ENCODE peak calls at places on chromosomes 13 and 19, in six cellular contexts. O is GM23248, L is psoas muscle, J is aorta, K is mucosa of descending colon, F is ovary. I is an unnamed sample.

GRCh38 chr13:43959291-43959690 is 79.6 kb downstream of the LACC1 start:
- DNase-seq in O (no peak), L (no peak), J (no peak), K (no peak), F (no peak), I (no peak)

GRCh38 chr13:20132052-20132634 is 28.7 kb downstream of the GJA3 start:
- DNase-seq in O (no peak), L (no peak), J (no peak), K (no peak), F (no peak), I (no peak)

GRCh38 chr19:10192922-10193321 is 1.8 kb downstream of the DNMT1 start:
- DNase-seq in O (no peak), L (no peak), J (no peak), K (no peak), F (no peak), I (no peak)

GRCh38 chr13:30081331-30081730 is 226.0 kb downstream of the KATNAL1 start:
- DNase-seq in O (no peak), L (no peak), J (no peak), K (no peak), F (no peak), I (no peak)

GRCh38 chr19:57850553-57851017 is 926 bp downstream of the ZNF587 start:
- DNase-seq in O (peak; percentile 63), L (no peak), J (no peak), K (peak; percentile 64), F (no peak), I (peak; percentile 24)

GRCh38 chr13:37097008-37097579 is 8.4 kb downstream of the CSNK1A1L start:
- DNase-seq in O (peak; percentile 36), L (no peak), J (no peak), K (no peak), F (no peak), I (no peak)

GRCh38 chr19:55669418-55670279 is 5.4 kb upstream of the EPN1 start:
- DNase-seq in O (no peak), L (no peak), J (no peak), K (no peak), F (no peak), I (no peak)

GRCh38 chr19:49614096-49614857 is 23.3 kb downstream of the PRR12 start:
- DNase-seq in O (peak; percentile 94), L (no peak), J (no peak), K (no peak), F (no peak), I (no peak)

GRCh38 chr19:18848860-18849661 is 17.3 kb downstream of the UPF1 start:
- DNase-seq in O (peak; percentile 92), L (peak; percentile 76), J (peak; percentile 88), K (no peak), F (peak; percentile 67), I (no peak)

GRCh38 chr19:53008061-53008778 is 5.5 kb upstream of the ERVV-1 start:
- DNase-seq in O (no peak), L (no peak), J (no peak), K (no peak), F (no peak), I (no peak)

GRCh38 chr19:3450796-3451411 is 29.4 kb downstream of the SMIM24 start:
- DNase-seq in O (peak; percentile 99), L (peak; percentile 85), J (peak; percentile 94), K (no peak), F (no peak), I (peak; percentile 70)

GRCh38 chr13:23792680-23793079 is 96.5 kb downstream of the MIPEP start:
- DNase-seq in O (no peak), L (no peak), J (no peak), K (no peak), F (no peak), I (no peak)

GRCh38 chr19:30622276-30622675 is 250.1 kb downstream of the ZNF536 start:
- DNase-seq in O (no peak), L (no peak), J (no peak), K (no peak), F (no peak), I (no peak)
- H3K4me1 ChIP-seq in O (no peaks in the 10 kb centered on the region), L (no peaks in the 10 kb centered on the region), J (no peaks in the 10 kb centered on the region), K (no peaks in the 10 kb centered on the region), F (no peaks in the 10 kb centered on the region), I (peaks cover 27% of the 10 kb centered on the region)

DNA sequence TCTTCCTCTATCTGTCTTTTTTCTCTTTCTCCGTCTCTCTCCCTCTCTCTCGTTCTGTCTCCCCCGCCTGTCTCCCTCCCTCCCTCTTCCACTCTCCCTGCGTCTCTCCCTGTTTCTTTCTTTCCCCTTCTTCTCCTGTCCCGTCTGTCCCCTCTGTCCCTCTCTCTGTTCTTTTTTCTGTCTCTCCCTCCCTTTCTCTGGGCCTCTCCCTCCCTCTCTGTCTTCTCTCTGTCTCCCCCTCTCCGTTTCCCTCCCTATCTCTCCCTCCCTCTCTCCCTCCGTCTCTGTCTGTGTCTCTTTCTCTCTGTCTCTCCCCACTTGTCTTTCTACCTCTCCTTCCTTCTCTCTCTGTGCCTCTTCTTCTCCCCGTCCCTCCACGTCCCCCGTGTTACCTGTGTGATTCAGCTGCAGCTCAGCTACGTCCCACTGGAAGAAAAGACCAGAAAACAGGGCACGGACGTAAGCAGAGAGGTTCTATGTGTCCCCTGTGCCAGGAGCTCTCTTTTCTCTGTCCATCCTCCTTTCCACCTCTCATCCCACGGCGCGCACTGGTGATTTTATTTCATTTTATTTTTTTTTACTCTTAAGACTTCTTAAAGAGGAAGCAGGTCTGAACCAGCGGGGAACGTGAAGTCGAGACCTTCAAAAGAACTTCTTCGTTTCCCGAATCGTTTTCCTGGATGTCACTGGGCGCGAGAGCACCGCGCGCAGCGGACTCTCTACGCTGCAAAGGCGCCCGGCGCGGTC is 1.1 kb downstream of the CD70 start:
- DNase-seq in O (peak; percentile 25), L (no peak), J (no peak), K (no peak), F (no peak), I (no peak)
- H3K4me1 ChIP-seq in O (peaks cover 4% of the 10 kb centered on the region), L (no peaks in the 10 kb centered on the region), J (no peaks in the 10 kb centered on the region), K (peaks cover 5% of the 10 kb centered on the region), F (no peaks in the 10 kb centered on the region), I (no peaks in the 10 kb centered on the region)

GRCh38 chr19:37594064-37594981 is at the start of the genes ZNF540 and ZNF571:
- DNase-seq in O (peak; percentile 99), L (peak; percentile 93), J (peak; percentile 98), K (peak; percentile 95), F (peak; percentile 94), I (peak; percentile 93)
- H3K4me1 ChIP-seq in O (peaks cover 4% of the 10 kb centered on the region), L (peaks cover 16% of the 10 kb centered on the region), J (no peaks in the 10 kb centered on the region), K (peaks cover 17% of the 10 kb centered on the region), F (peaks cover 3% of the 10 kb centered on the region), I (no peaks in the 10 kb centered on the region)

DNA sequence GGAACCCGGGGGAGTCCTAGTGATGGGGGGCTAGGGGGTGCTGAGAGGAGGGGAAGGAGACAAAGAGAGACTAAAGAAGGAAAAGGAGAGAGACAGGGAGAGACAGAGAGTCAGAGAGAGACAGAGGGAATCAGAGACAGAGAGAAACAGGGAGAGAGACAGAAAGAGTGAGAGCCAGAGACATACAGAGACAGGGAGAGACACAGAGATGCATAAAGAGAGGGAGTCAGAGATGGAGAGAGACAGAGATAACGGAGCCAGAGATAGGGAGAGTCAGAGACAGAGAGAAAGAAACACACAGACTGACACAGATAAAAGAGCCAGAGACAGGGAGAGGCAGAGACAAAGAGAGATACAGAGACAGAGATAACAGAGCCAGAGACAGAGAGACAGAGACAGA is 1.5 kb upstream of the TNFSF9 start:
- DNase-seq in O (no peak), L (no peak), J (no peak), K (no peak), F (no peak), I (no peak)
- H3K4me1 ChIP-seq in O (peaks cover 4% of the 10 kb centered on the region), L (peaks cover 7% of the 10 kb centered on the region), J (no peaks in the 10 kb centered on the region), K (peaks cover 9% of the 10 kb centered on the region), F (peaks cover 6% of the 10 kb centered on the region), I (no peaks in the 10 kb centered on the region)

GRCh38 chr19:46784262-46785053 is 3.9 kb downstream of the SLC1A5 start:
- DNase-seq in O (peak; percentile 93), L (peak; percentile 72), J (peak; percentile 81), K (peak; percentile 88), F (peak; percentile 74), I (peak; percentile 70)

GRCh38 chr19:46787040-46787330 is 1.4 kb downstream of the SLC1A5 start:
- DNase-seq in O (no peak), L (no peak), J (no peak), K (no peak), F (no peak), I (no peak)

GRCh38 chr19:46785054-46785979 is 3.1 kb downstream of the SLC1A5 start:
- DNase-seq in O (peak; percentile 53), L (no peak), J (no peak), K (no peak), F (no peak), I (no peak)

GRCh38 chr19:46786236-46787039 is 2.0 kb downstream of the SLC1A5 start:
- DNase-seq in O (peak; percentile 92), L (peak; percentile 69), J (peak; percentile 86), K (peak; percentile 78), F (peak; percentile 71), I (peak; percentile 79)

DNA sequence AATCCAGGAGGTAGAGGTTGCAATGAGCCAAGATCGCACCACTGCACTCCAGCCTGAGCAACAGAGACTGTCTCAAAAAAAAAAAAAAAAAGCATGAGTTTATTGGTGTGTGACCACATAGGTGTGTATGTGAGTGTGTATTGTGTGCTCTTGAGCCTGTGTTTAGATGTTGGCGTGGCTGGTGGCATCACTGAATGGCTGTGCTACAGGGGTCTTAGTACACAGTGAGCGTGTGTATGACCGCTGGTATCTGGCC is 2.5 kb downstream of the SLC1A5 start:
- DNase-seq in O (no peak), L (no peak), J (no peak), K (no peak), F (no peak), I (no peak)
- H3K4me1 ChIP-seq in O (peaks cover 26% of the 10 kb centered on the region), L (peaks cover 9% of the 10 kb centered on the region), J (no peaks in the 10 kb centered on the region), K (peaks cover 30% of the 10 kb centered on the region), F (peaks cover 20% of the 10 kb centered on the region), I (peaks cover 11% of the 10 kb centered on the region)

DNA sequence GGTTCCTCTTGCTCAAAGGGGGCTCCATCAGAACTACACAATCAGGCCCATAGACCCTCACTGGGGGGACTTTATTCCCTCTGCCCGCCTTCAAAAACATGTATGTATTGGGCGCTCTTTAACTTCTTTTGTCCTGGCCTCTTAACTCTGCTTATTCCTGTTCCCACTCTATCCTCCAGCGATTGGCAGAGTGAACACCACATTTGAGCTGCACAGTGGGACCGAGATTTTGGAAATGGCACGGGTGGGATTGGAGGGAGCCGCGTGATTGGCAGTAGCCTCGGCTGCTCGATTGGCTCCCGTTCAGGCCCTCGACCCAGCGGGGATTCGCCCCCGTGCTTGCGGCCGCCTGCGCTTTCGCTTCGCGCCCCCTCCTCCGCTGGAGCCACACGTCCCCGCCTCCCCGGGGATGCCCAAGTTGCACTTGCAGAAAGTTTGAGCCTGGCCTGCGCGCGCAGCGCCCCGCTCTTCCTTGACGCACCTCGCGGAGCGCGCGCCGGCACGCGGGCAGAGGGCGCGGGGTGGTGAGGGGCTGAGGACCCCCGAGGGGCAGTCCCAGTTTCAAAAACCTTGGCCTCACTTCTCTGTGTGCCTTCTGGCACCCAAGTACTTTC is at the start of gene ZIC5:
- DNase-seq in O (no peak), L (no peak), J (no peak), K (no peak), F (no peak), I (peak; percentile 52)
- H3K4me1 ChIP-seq in O (peaks cover 4% of the 10 kb centered on the region), L (peaks cover 15% of the 10 kb centered on the region), J (no peaks in the 10 kb centered on the region), K (peaks cover 37% of the 10 kb centered on the region), F (peaks cover 5% of the 10 kb centered on the region), I (no peaks in the 10 kb centered on the region)

GRCh38 chr13:42275506-42275905 is 3.6 kb downstream of the AKAP11 start:
- DNase-seq in O (no peak), L (no peak), J (no peak), K (no peak), F (no peak), I (no peak)
- H3K4me1 ChIP-seq in O (peaks cover 24% of the 10 kb centered on the region), L (peaks cover 6% of the 10 kb centered on the region), J (peaks cover 7% of the 10 kb centered on the region), K (peaks cover 8% of the 10 kb centered on the region), F (peaks cover 7% of the 10 kb centered on the region), I (no peaks in the 10 kb centered on the region)

I was measured in SJCRH30.